ENCODE peak calls at places on chromosomes 1 and 21, in six cellular contexts. M is WTC11, K is kidney tubule cell, N is anterior cingulate cortex, F is NCI-H2081, X is transverse colon. L is an unnamed sample.

GRCh38 chr1:29504709-29505410 is 268.5 kb downstream of the PTPRU start:
- DNase-seq in M (no peak), K (no peak), N (no peak), F (no peak), X (no peak), L (no peak)

GRCh38 chr1:6141601-6142000 is 38.5 kb downstream of the CHD5 start:
- DNase-seq in M (peak; percentile 65), K (no peak), N (no peak), F (no peak), X (no peak), L (no peak)

GRCh38 chr1:109840011-109840629 is 70.5 kb upstream of the CSF1 start:
- DNase-seq in M (no peak), K (no peak), N (no peak), F (no peak), X (no peak), L (no peak)

GRCh38 chr21:29372063-29372802 is 73.5 kb downstream of the BACH1 start:
- DNase-seq in M (peak; percentile 24), K (peak; percentile 75), N (peak; percentile 51), F (peak; percentile 59), X (peak; percentile 42), L (peak; percentile 81)

GRCh38 chr1:207910678-207911354 is at the start of gene CD34:
- DNase-seq in M (peak; percentile 55), K (no peak), N (no peak), F (peak; percentile 29), X (no peak), L (no peak)

GRCh38 chr1:150507912-150508864 is at the start of gene ECM1:
- DNase-seq in M (no peak), K (peak; percentile 80), N (no peak), F (no peak), X (peak; percentile 55), L (no peak)

GRCh38 chr1:99850458-99850974 is 355 bp downstream of the AGL start:
- DNase-seq in M (no peak), K (peak; percentile 6), N (no peak), F (peak; percentile 30), X (no peak), L (no peak)

GRCh38 chr1:50841791-50842387 is 118.2 kb downstream of the FAF1 start:
- DNase-seq in M (no peak), K (peak; percentile 45), N (no peak), F (no peak), X (no peak), L (no peak)

GRCh38 chr1:9465640-9466039 is 73.6 kb upstream of the SLC25A33 start:
- DNase-seq in M (no peak), K (no peak), N (no peak), F (no peak), X (no peak), L (no peak)

GRCh38 chr1:214349781-214350180 is 68.8 kb downstream of the SMYD2 start:
- DNase-seq in M (peak; percentile 42), K (no peak), N (no peak), F (no peak), X (no peak), L (no peak)

GRCh38 chr21:15659768-15660423 is 69.9 kb upstream of the USP25 start:
- DNase-seq in M (no peak), K (peak; percentile 81), N (no peak), F (no peak), X (peak; percentile 68), L (no peak)

GRCh38 chr1:52692697-52693096 is 5.5 kb downstream of the COA7 start:
- DNase-seq in M (no peak), K (no peak), N (no peak), F (no peak), X (no peak), L (no peak)

GRCh38 chr21:46244602-46245001 is 16.0 kb upstream of the LSS start:
- DNase-seq in M (no peak), K (no peak), N (no peak), F (no peak), X (no peak), L (no peak)

GRCh38 chr1:235683653-235684052 is 34.1 kb upstream of the GNG4 start:
- DNase-seq in M (no peak), K (no peak), N (no peak), F (no peak), X (no peak), L (no peak)

GRCh38 chr1:19596065-19596718 is 47.9 kb upstream of the NBL1 start:
- DNase-seq in M (peak; percentile 14), K (no peak), N (no peak), F (peak; percentile 34), X (peak; percentile 32), L (peak; percentile 7)

GRCh38 chr1:28663871-28664470 is 4.6 kb upstream of the GMEB1 start:
- DNase-seq in M (no peak), K (no peak), N (no peak), F (no peak), X (no peak), L (peak; percentile 65)

GRCh38 chr1:168112673-168113305 is 23.9 kb downstream of the GPR161 start:
- DNase-seq in M (no peak), K (peak; percentile 89), N (no peak), F (no peak), X (no peak), L (peak; percentile 43)

GRCh38 chr1:30834249-30834648 is 74.3 kb downstream of the SDC3 start:
- DNase-seq in M (no peak), K (no peak), N (no peak), F (peak; percentile 45), X (no peak), L (no peak)

GRCh38 chr1:94980909-94981252 is 54.0 kb upstream of the CNN3 start:
- DNase-seq in M (no peak), K (no peak), N (no peak), F (no peak), X (no peak), L (no peak)

GRCh38 chr1:198701250-198701649 is 62.4 kb downstream of the PTPRC start:
- DNase-seq in M (no peak), K (no peak), N (no peak), F (peak; percentile 34), X (no peak), L (no peak)

GRCh38 chr1:30106125-30106524 is 617.3 kb downstream of the MATN1 start:
- DNase-seq in M (peak; percentile 84), K (peak; percentile 28), N (no peak), F (no peak), X (peak; percentile 20), L (no peak)

GRCh38 chr21:31813873-31814272 is 58.9 kb upstream of the HUNK start:
- DNase-seq in M (no peak), K (no peak), N (no peak), F (no peak), X (no peak), L (no peak)

GRCh38 chr1:194809665-194810064 is 1623.3 kb upstream of the B3GALT2 start:
- DNase-seq in M (no peak), K (no peak), N (no peak), F (peak; percentile 18), X (no peak), L (no peak)

GRCh38 chr1:232519186-232519585 is 110.7 kb downstream of the SIPA1L2 start:
- DNase-seq in M (no peak), K (no peak), N (no peak), F (peak; percentile 87), X (no peak), L (peak; percentile 62)

GRCh38 chr1:39776400-39776713 is 5.2 kb upstream of the OXCT2 start:
- DNase-seq in M (no peak), K (no peak), N (no peak), F (no peak), X (peak; percentile 57), L (no peak)

GRCh38 chr1:93963585-93963984 is 54.4 kb upstream of the GCLM start:
- DNase-seq in M (no peak), K (peak; percentile 93), N (no peak), F (no peak), X (peak; percentile 41), L (no peak)

GRCh38 chr1:6914646-6915178 is 129.5 kb downstream of the CAMTA1 start:
- DNase-seq in M (no peak), K (no peak), N (peak; percentile 62), F (no peak), X (no peak), L (no peak)

GRCh38 chr1:206505702-206506375 is 1.5 kb upstream of the RASSF5 start:
- DNase-seq in M (no peak), K (peak; percentile 29), N (no peak), F (no peak), X (no peak), L (no peak)

GRCh38 chr1:232142403-232143314 is 487.3 kb downstream of the SIPA1L2 start:
- DNase-seq in M (no peak), K (peak; percentile 92), N (peak; percentile 43), F (no peak), X (peak; percentile 37), L (no peak)

GRCh38 chr1:183822081-183822611 is 17.2 kb downstream of the RGL1 start:
- DNase-seq in M (no peak), K (no peak), N (peak; percentile 40), F (no peak), X (no peak), L (no peak)

L was measured in NCI-H1694.